ENCODE peak calls at places on chromosomes 4 and X, in five cellular contexts. A, P, I, Y and N are unnamed samples.

GRCh38 chrX:34813618-34814017 is 129.0 kb upstream of the FAM47B start:
- DNase-seq in A (no peak), P (no peak), I (no peak), Y (no peak), N (no peak)

GRCh38 chr4:53119685-53120084 is 246.2 kb downstream of the SCFD2 start:
- DNase-seq in A (no peak), P (peak; percentile 77), I (no peak), Y (peak; percentile 23), N (no peak)

GRCh38 chr4:6938758-6939201 is 29.2 kb downstream of the TBC1D14 start:
- DNase-seq in A (no peak), P (no peak), I (peak; percentile 61), Y (no peak), N (no peak)

GRCh38 chr4:58940167-58940566 is 1830.0 kb upstream of the IGFBP7 start:
- DNase-seq in A (no peak), P (no peak), I (no peak), Y (no peak), N (no peak)

GRCh38 chrX:21374163-21374993 is at the start of gene CNKSR2:
- DNase-seq in A (no peak), P (no peak), I (peak; percentile 31), Y (peak; percentile 42), N (peak; percentile 45)

GRCh38 chr4:146329042-146329716 is 114.8 kb downstream of the REELD1 start:
- DNase-seq in A (no peak), P (peak; percentile 45), I (no peak), Y (no peak), N (no peak)

GRCh38 chr4:177128306-177128705 is 181.4 kb upstream of the NEIL3 start:
- DNase-seq in A (no peak), P (no peak), I (no peak), Y (no peak), N (no peak)

GRCh38 chr4:67522851-67523671 is 22.2 kb downstream of the CENPC start:
- DNase-seq in A (no peak), P (no peak), I (no peak), Y (no peak), N (no peak)

GRCh38 chr4:124053872-124054538 is 657.4 kb downstream of the SPRY1 start:
- DNase-seq in A (no peak), P (peak; percentile 15), I (no peak), Y (no peak), N (no peak)

GRCh38 chr4:133808151-133808550 is 393.4 kb downstream of the PABPC4L start:
- DNase-seq in A (no peak), P (no peak), I (no peak), Y (no peak), N (no peak)

GRCh38 chrX:149950681-149951080 is 12.4 kb upstream of the EOLA2 start:
- DNase-seq in A (peak; percentile 21), P (peak; percentile 54), I (peak; percentile 0), Y (no peak), N (no peak)

GRCh38 chrX:9729161-9729885 is 36.3 kb downstream of the GPR143 start:
- DNase-seq in A (peak; percentile 56), P (peak; percentile 35), I (no peak), Y (no peak), N (no peak)

GRCh38 chr4:138406881-138407280 is 164.7 kb upstream of the SLC7A11 start:
- DNase-seq in A (no peak), P (peak; percentile 7), I (no peak), Y (no peak), N (no peak)

GRCh38 chr4:137312257-137312656 is 220.0 kb downstream of the PCDH18 start:
- DNase-seq in A (no peak), P (no peak), I (no peak), Y (no peak), N (no peak)

GRCh38 chrX:27057883-27058282 is 405.3 kb downstream of the PPP4R3C start:
- DNase-seq in A (no peak), P (no peak), I (no peak), Y (no peak), N (no peak)

GRCh38 chrX:78659955-78660354 is 827 bp upstream of the RTL3 start:
- DNase-seq in A (no peak), P (no peak), I (no peak), Y (no peak), N (no peak)

GRCh38 chr4:30716671-30717207 is 3.4 kb upstream of the PCDH7 start:
- DNase-seq in A (no peak), P (no peak), I (peak; percentile 48), Y (no peak), N (no peak)

GRCh38 chr4:116066711-116067245 is 953.4 kb upstream of the NDST4 start:
- DNase-seq in A (no peak), P (no peak), I (no peak), Y (no peak), N (no peak)

GRCh38 chr4:2623442-2623841 is 87.0 kb downstream of the FAM193A start:
- DNase-seq in A (no peak), P (no peak), I (no peak), Y (no peak), N (no peak)

GRCh38 chrX:15343075-15343476 is 7.8 kb upstream of the PIGA start:
- DNase-seq in A (no peak), P (no peak), I (no peak), Y (no peak), N (no peak)

GRCh38 chr4:165692082-165692481 is 181.0 kb upstream of the TLL1 start:
- DNase-seq in A (no peak), P (no peak), I (no peak), Y (no peak), N (no peak)

GRCh38 chr4:2807571-2807970 is 14.7 kb downstream of the SH3BP2 start:
- DNase-seq in A (no peak), P (no peak), I (no peak), Y (no peak), N (no peak)

GRCh38 chr4:85426366-85426765 is 48.6 kb upstream of the ARHGAP24 start:
- DNase-seq in A (no peak), P (no peak), I (no peak), Y (no peak), N (no peak)

GRCh38 chrX:101619336-101619735 is 1.5 kb upstream of the ARMCX6 start:
- DNase-seq in A (peak; percentile 28), P (no peak), I (no peak), Y (no peak), N (no peak)

GRCh38 chr4:31125496-31125895 is 405.3 kb downstream of the PCDH7 start:
- DNase-seq in A (no peak), P (no peak), I (no peak), Y (no peak), N (no peak)

GRCh38 chrX:42459735-42460134 is 318.2 kb downstream of the PPP1R2C start:
- DNase-seq in A (no peak), P (no peak), I (no peak), Y (no peak), N (no peak)

GRCh38 chrX:136586386-136586785 is 54.4 kb downstream of the VGLL1 start:
- DNase-seq in A (no peak), P (no peak), I (no peak), Y (no peak), N (no peak)

GRCh38 chrX:124344246-124344645 is 2.1 kb upstream of the SH2D1A start:
- DNase-seq in A (no peak), P (no peak), I (no peak), Y (no peak), N (no peak)